ENCODE peak calls at places on chromosomes 16 and 17, in nine cellular contexts. X, T, L, P, N, V, C, Q and K are unnamed samples.

GRCh38 chr17:15171433-15172047 is 93.6 kb downstream of the PMP22 start:
- DNase-seq in C (no peak), V (peak), P (peak), N (peak), L (peak), X (no peak), Q (peak), T (peak), K (peak)

GRCh38 chr16:81251871-81252270 is 13.4 kb downstream of the BCO1 start:
- DNase-seq in V (no peak), C (no peak), Q (no peak), P (no peak), T (no peak), N (no peak), X (no peak), L (no peak), K (no peak)

GRCh38 chr16:1184156-1184868 is 31.4 kb downstream of the CACNA1H start:
- DNase-seq in N (no peak), V (no peak), C (no peak), X (no peak), P (no peak), T (peak), L (no peak), Q (peak), K (no peak)

GRCh38 chr17:72343911-72344310 is 223.1 kb downstream of the SOX9 start:
- DNase-seq in V (no peak), Q (no peak), L (no peak), P (peak), C (no peak), T (no peak), X (no peak), N (no peak), K (no peak)

GRCh38 chr16:75496546-75496945 is 1.3 kb upstream of the CHST6 start:
- DNase-seq in T (no peak), Q (no peak), P (no peak), N (no peak), V (no peak), X (no peak), C (no peak), L (no peak), K (no peak)

GRCh38 chr17:50099003-50099402 is 3.9 kb downstream of the PDK2 start:
- DNase-seq in X (no peak), C (no peak), V (no peak), Q (no peak), L (no peak), T (no peak), P (no peak), N (no peak), K (no peak)

GRCh38 chr17:50274142-50274944 is at the start of gene TMEM92:
- DNase-seq in C (no peak), V (no peak), Q (peak), P (peak), T (peak), L (no peak), N (no peak), X (no peak), K (peak)

GRCh38 chr17:59643159-59643857 is 23.6 kb downstream of the CLTC start:
- DNase-seq in C (no peak), N (peak), P (no peak), V (no peak), T (no peak), L (no peak), X (no peak), Q (no peak), K (no peak)

GRCh38 chr16:49836218-49836617 is 19.7 kb downstream of the ZNF423 start:
- DNase-seq in C (no peak), L (no peak), X (no peak), T (no peak), N (no peak), P (no peak), Q (no peak), V (no peak), K (no peak)

GRCh38 chr17:38705803-38706624 is 941 bp downstream of the MLLT6 start:
- DNase-seq in Q (peak), C (no peak), T (peak), P (peak), X (no peak), L (no peak), V (peak), N (peak), K (peak)

GRCh38 chr16:21267298-21267697 is 10.8 kb downstream of the CRYM start:
- DNase-seq in N (no peak), T (no peak), L (no peak), P (no peak), Q (no peak), V (no peak), X (no peak), C (no peak), K (no peak)

GRCh38 chr17:2095536-2095910 is 40.6 kb downstream of the HIC1 start:
- DNase-seq in T (no peak), P (no peak), N (no peak), X (no peak), C (no peak), V (no peak), L (no peak), Q (no peak), K (no peak)

GRCh38 chr16:67339453-67339852 is 12.8 kb downstream of the LRRC36 start:
- DNase-seq in P (no peak), C (no peak), Q (no peak), V (no peak), T (no peak), L (peak), X (no peak), N (peak), K (no peak)

GRCh38 chr16:15643453-15644305 is 725 bp upstream of the MARF1 start:
- DNase-seq in X (no peak), Q (peak), T (peak), C (no peak), L (peak), N (peak), V (peak), P (no peak), K (no peak)

GRCh38 chr16:17343028-17343427 is 127.7 kb downstream of the XYLT1 start:
- DNase-seq in V (no peak), N (no peak), Q (no peak), P (no peak), C (no peak), X (no peak), T (no peak), L (no peak), K (peak)

GRCh38 chr16:49282690-49283375 is 1.2 kb upstream of the CBLN1 start:
- DNase-seq in P (no peak), C (no peak), X (no peak), V (peak), Q (no peak), N (peak), T (peak), L (no peak), K (no peak)

GRCh38 chr17:77555741-77556291 is 402.7 kb upstream of the TNRC6C start:
- DNase-seq in C (no peak), Q (peak), T (peak), P (no peak), N (no peak), L (no peak), V (peak), X (no peak), K (peak)

GRCh38 chr16:1133810-1134520 is 18.9 kb upstream of the CACNA1H start:
- DNase-seq in C (no peak), N (no peak), X (no peak), V (no peak), P (no peak), Q (no peak), T (peak), L (no peak), K (no peak)

GRCh38 chr16:31713945-31714898 is 159.4 kb upstream of the ZNF267 start:
- DNase-seq in X (no peak), L (no peak), Q (peak), C (no peak), N (no peak), V (no peak), P (no peak), T (no peak), K (no peak)

GRCh38 chr16:69613283-69614154 is 47.8 kb downstream of the NFAT5 start:
- DNase-seq in V (no peak), N (no peak), L (no peak), C (no peak), P (no peak), Q (peak), T (no peak), X (no peak), K (no peak)

GRCh38 chr16:14069818-14070217 is 1.3 kb upstream of the MRTFB start:
- DNase-seq in Q (no peak), C (no peak), N (no peak), T (no peak), V (no peak), P (no peak), L (no peak), X (no peak), K (no peak)

GRCh38 chr17:50872710-50873424 is 6.7 kb upstream of the TOB1 start:
- DNase-seq in Q (peak), T (peak), L (no peak), N (no peak), X (no peak), P (no peak), V (no peak), C (no peak), K (peak)

GRCh38 chr17:30274887-30275286 is 16.9 kb downstream of the BLMH start:
- DNase-seq in X (no peak), N (no peak), P (no peak), T (no peak), Q (no peak), L (no peak), C (no peak), V (no peak), K (no peak)

GRCh38 chr16:4293822-4294457 is 21.1 kb upstream of the TFAP4 start:
- DNase-seq in Q (peak), L (no peak), C (no peak), P (peak), T (peak), V (no peak), X (no peak), N (no peak), K (peak)

GRCh38 chr17:75758131-75758905 is 6.7 kb downstream of the GALK1 start:
- DNase-seq in X (no peak), V (no peak), L (no peak), T (no peak), P (no peak), Q (no peak), N (no peak), C (no peak), K (no peak)

GRCh38 chr17:34758316-34758715 is 178.9 kb downstream of the TMEM132E start:
- DNase-seq in L (no peak), Q (no peak), C (no peak), N (no peak), T (no peak), P (no peak), V (no peak), X (no peak), K (no peak)

GRCh38 chr16:75787421-75787820 is 61.1 kb upstream of the CPHXL start:
- DNase-seq in V (no peak), X (no peak), N (peak), Q (no peak), L (no peak), P (no peak), T (no peak), C (no peak), K (no peak)

GRCh38 chr17:74919440-74920305 is 3.4 kb downstream of the USH1G start:
- DNase-seq in V (no peak), N (no peak), L (no peak), T (no peak), C (no peak), X (no peak), Q (peak), P (no peak), K (no peak)

GRCh38 chr17:73591278-73592078 is 52.8 kb downstream of the SDK2 start:
- DNase-seq in C (no peak), L (no peak), X (no peak), T (no peak), P (no peak), V (no peak), N (peak), Q (no peak), K (no peak)

GRCh38 chr17:78641243-78641642 is 64.0 kb upstream of the DNAH17 start:
- DNase-seq in Q (no peak), C (no peak), L (no peak), X (no peak), T (no peak), V (no peak), P (peak), N (no peak), K (no peak)

GRCh38 chr16:54174201-54174600 is 112.4 kb downstream of the IRX3 start:
- DNase-seq in Q (no peak), X (no peak), V (no peak), L (no peak), P (no peak), N (no peak), C (no peak), T (no peak), K (no peak)

GRCh38 chr17:47120521-47121095 is 68.5 kb downstream of the CDC27 start:
- DNase-seq in X (no peak), P (no peak), N (no peak), V (no peak), Q (peak), T (no peak), L (no peak), C (no peak), K (no peak)

GRCh38 chr16:19123535-19124178 is 9.9 kb downstream of the ITPRIPL2 start:
- DNase-seq in P (no peak), Q (no peak), N (no peak), X (no peak), V (peak), C (no peak), T (no peak), L (no peak), K (no peak)

GRCh38 chr17:58332720-58333395 is 4.3 kb upstream of the TSPOAP1 start:
- DNase-seq in X (no peak), L (no peak), V (no peak), Q (no peak), P (no peak), T (no peak), C (no peak), N (peak), K (no peak)

GRCh38 chr17:8643855-8644506 is 13.5 kb upstream of the MYH10 start:
- DNase-seq in T (no peak), L (no peak), N (no peak), X (no peak), P (no peak), V (no peak), Q (no peak), C (no peak), K (no peak)

GRCh38 chr16:28162326-28162877 is 49.4 kb downstream of the XPO6 start:
- DNase-seq in N (no peak), V (no peak), X (no peak), C (no peak), Q (no peak), L (no peak), T (no peak), P (no peak), K (no peak)

GRCh38 chr17:19002805-19003542 is 1.6 kb downstream of the FAM83G start:
- DNase-seq in X (no peak), Q (peak), L (no peak), T (no peak), C (no peak), N (no peak), V (no peak), P (no peak), K (no peak)

GRCh38 chr17:57295526-57296023 is 39.3 kb downstream of the MSI2 start:
- DNase-seq in X (no peak), T (no peak), Q (peak), N (no peak), C (no peak), P (no peak), L (peak), V (no peak), K (no peak)